ENCODE peak calls at places on chromosomes 12 and 14, in nine cellular contexts. P is cardiac muscle cell; Z is A549; G is sigmoid colon; W is iPS DF 6.9; U is mammary epithelial cell; F is CD4-positive, alpha-beta memory T cell; J is heart left ventricle; I is heart right ventricle. Q is an unnamed sample. For H3K4me1, the result is how much of the 10 kb centered on the place peaks cover.

GRCh38 chr12:67681145-67681778 is 32.7 kb downstream of the DYRK2 start:
- DNase-seq in F (no peak), J (no peak), U (peak), P (no peak), Z (peak), G (no peak), W (no peak), I (no peak), Q (no peak)

GRCh38 chr14:104878582-104878981 is 13.5 kb downstream of the CEP170B start:
- DNase-seq in G (no peak), U (no peak), F (peak), I (peak), P (no peak), J (peak), W (no peak), Z (no peak), Q (no peak)

GRCh38 chr12:92080390-92081285 is 65.0 kb downstream of the BTG1 start:
- DNase-seq in J (no peak), P (peak), W (no peak), I (no peak), U (peak), Z (peak), G (no peak), F (no peak), Q (no peak)

GRCh38 chr12:12724421-12725085 is 7.4 kb downstream of the CDKN1B start:
- DNase-seq in P (no peak), G (no peak), Z (no peak), F (no peak), J (peak), I (no peak), U (no peak), W (no peak), Q (no peak)

GRCh38 chr14:91048256-91048655 is 12.2 kb downstream of the RPS6KA5 start:
- DNase-seq in U (no peak), I (no peak), F (no peak), P (no peak), W (no peak), J (no peak), Z (no peak), G (no peak), Q (no peak)

GRCh38 chr14:55328317-55328716 is 57.1 kb downstream of the FBXO34 start:
- DNase-seq in J (no peak), W (no peak), F (no peak), P (no peak), U (peak), I (no peak), G (no peak), Z (no peak), Q (no peak)

GRCh38 chr14:89747146-89747545 is 207.4 kb downstream of the EFCAB11 start:
- DNase-seq in W (no peak), J (no peak), G (no peak), Z (no peak), F (no peak), U (no peak), P (no peak), I (no peak), Q (no peak)

GRCh38 chr12:55942577-55943136 is 11.7 kb downstream of the DGKA start:
- DNase-seq in Z (no peak), W (no peak), U (no peak), P (no peak), I (no peak), F (no peak), G (no peak), J (no peak), Q (no peak)

GRCh38 chr12:93003540-93004239 is 74.6 kb upstream of the EEA1 start:
- DNase-seq in I (no peak), J (no peak), Z (no peak), G (no peak), F (no peak), W (no peak), U (no peak), P (no peak), Q (no peak)

GRCh38 chr12:108495054-108495453 is 20.0 kb upstream of the FICD start:
- DNase-seq in U (peak), J (no peak), F (no peak), I (no peak), Z (peak), W (peak), P (peak), G (no peak), Q (peak)

GRCh38 chr14:104436741-104437701 is 142.5 kb upstream of the C14orf180 start:
- DNase-seq in Z (no peak), G (no peak), J (no peak), W (no peak), U (no peak), F (no peak), P (no peak), I (peak), Q (no peak)

GRCh38 chr12:53480425-53481107 is 18.7 kb downstream of the MAP3K12 start:
- DNase-seq in G (peak), W (no peak), U (no peak), P (no peak), J (no peak), I (no peak), Z (no peak), F (no peak), Q (no peak)
- H3K27ac ChIP-seq in G (no peak), W (no peak), U (no peak), P (peak), J (no peak), I (no peak), Z (no peak), F (no peak), Q (no peak)

DNA sequence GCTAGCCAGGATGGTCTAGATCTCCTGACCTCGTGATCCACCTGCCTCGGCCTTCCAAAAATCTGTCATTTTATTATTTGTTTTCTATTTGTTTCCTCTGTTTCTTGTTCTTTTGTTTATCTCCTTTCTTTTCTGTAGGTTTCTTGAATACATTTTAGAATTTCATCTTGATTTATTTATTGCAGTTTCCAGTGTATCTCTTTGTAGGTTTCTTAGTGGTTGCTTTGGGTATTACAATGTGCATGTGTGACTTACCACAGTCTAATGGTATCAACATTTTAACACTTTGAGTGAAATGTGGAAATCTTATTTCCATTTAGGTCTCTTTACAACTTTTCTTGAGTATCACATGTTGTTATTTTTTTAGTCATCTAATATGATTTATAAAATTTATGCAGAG is 29.9 kb upstream of the MUCL1 start:
- DNase-seq in W (no peak), Z (no peak), P (no peak), I (no peak), U (no peak), J (no peak), G (no peak), F (no peak), Q (no peak)
- H3K4me1 ChIP-seq in W (under half), Z (under half), P (under half), I (under half), U (under half), J (under half), G (under half), F (under half), Q (under half)

GRCh38 chr14:33951183-33951840 is 438 bp upstream of the EGLN3 start:
- DNase-seq in W (no peak), F (no peak), P (no peak), Z (no peak), I (no peak), U (no peak), G (no peak), J (no peak), Q (no peak)
- H3K27ac ChIP-seq in W (no peak), F (no peak), P (peak), Z (peak), I (peak), U (no peak), G (peak), J (peak), Q (no peak)

DNA sequence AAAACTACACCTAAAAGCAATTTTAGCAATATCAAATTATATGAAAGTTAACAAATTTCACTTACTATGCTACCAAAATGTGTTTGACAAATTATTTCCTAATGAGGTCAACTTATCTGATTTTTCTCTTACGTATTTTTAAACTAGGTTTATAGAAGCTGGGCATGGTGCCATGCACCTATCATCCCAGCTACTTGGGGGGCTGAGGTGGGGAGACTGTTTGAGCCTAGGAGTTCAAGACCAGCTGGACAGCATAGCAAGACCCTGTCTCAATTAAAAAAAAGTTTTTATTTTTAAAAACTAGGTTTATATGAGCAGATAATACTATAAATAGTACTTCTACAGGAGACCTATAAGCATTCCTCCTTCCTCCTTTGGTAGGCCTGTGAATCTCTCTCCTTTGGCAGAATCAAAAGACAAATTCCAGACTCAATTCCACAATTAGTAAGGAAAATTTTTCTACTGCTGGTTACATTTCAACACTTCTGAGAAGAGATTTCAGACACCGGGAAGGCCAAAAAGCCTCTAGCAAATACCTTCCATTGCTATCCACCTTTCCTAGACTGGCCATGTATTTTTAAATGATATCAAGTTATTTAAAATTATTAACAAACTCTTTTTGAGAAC is 34.5 kb downstream of the CDK17 start:
- DNase-seq in W (no peak), F (no peak), J (no peak), Z (no peak), P (no peak), I (no peak), G (no peak), U (no peak), Q (no peak)
- H3K4me1 ChIP-seq in W (under half), F (half or more), J (half or more), Z (under half), P (under half), I (half or more), G (under half), U (under half), Q (under half)

DNA sequence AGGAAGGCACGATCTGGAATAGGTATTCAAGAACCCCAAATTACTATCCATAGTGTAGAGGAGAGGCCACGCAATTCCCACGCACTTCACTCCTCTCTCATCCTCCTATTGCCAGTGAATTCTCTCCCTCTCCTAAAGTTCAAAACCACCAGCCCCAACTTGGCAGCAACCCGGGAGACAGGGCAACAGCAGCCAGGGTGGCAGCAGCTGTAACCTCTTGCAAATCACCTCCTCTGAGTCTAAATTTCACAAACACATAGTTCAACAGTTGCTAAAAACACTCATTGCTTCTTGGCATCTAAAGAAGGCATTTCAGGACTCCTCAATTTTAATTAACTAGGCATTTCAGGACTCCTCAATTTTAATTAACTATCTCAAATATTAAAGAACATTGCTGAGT is 37.7 kb upstream of the MANSC4 start:
- DNase-seq in F (no peak), P (no peak), I (no peak), Z (no peak), W (no peak), G (no peak), J (no peak), U (no peak), Q (no peak)
- H3K27ac ChIP-seq in F (no peak), P (peak), I (no peak), Z (no peak), W (no peak), G (peak), J (no peak), U (no peak), Q (no peak)

DNA sequence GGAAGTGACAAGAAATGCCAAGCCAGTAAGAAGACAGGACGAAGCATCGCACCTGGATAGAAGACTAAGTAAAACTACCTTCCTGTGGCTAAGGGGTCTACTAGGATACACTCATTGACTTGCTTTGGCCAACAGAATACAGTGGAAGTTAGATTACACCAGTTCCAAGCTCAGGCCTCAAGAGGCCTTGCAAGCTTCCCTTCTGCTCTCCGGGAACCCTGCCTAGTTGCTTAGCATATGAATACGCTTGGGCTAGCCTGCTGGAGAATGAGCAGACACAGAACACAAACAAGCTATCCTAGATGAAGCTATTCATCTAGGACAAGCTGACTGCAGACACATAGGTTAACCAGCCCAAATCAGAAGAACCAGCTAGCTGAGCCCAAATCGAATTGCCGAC is 97.0 kb downstream of the DPF3 start:
- DNase-seq in J (no peak), I (no peak), G (no peak), F (no peak), Z (no peak), P (no peak), W (peak), U (no peak), Q (no peak)
- H3K4me1 ChIP-seq in J (under half), I (under half), G (under half), F (under half), Z (under half), P (under half), W (under half), U (under half), Q (under half)

GRCh38 chr12:123057505-123058265 is 77.2 kb downstream of the ARL6IP4 start:
- DNase-seq in U (no peak), Z (no peak), J (peak), P (no peak), W (no peak), I (no peak), G (no peak), F (no peak), Q (no peak)

GRCh38 chr12:123061806-123062205 is 81.3 kb downstream of the ARL6IP4 start:
- DNase-seq in P (no peak), I (no peak), W (no peak), F (no peak), Z (no peak), U (no peak), G (no peak), J (peak), Q (no peak)

GRCh38 chr12:123058980-123059379 is 78.5 kb downstream of the ARL6IP4 start:
- DNase-seq in W (no peak), Z (no peak), I (no peak), P (no peak), U (no peak), J (peak), G (no peak), F (no peak), Q (no peak)

GRCh38 chr12:123058471-123058870 is 78.0 kb downstream of the ARL6IP4 start:
- DNase-seq in U (no peak), P (no peak), Z (no peak), W (no peak), G (no peak), J (no peak), I (no peak), F (no peak), Q (no peak)

GRCh38 chr12:123059501-123059900 is 79.0 kb downstream of the ARL6IP4 start:
- DNase-seq in J (peak), W (no peak), F (no peak), Z (no peak), P (no peak), I (no peak), G (no peak), U (no peak), Q (no peak)
- H3K27ac ChIP-seq in J (peak), W (no peak), F (no peak), Z (no peak), P (no peak), I (peak), G (no peak), U (no peak), Q (no peak)

DNA sequence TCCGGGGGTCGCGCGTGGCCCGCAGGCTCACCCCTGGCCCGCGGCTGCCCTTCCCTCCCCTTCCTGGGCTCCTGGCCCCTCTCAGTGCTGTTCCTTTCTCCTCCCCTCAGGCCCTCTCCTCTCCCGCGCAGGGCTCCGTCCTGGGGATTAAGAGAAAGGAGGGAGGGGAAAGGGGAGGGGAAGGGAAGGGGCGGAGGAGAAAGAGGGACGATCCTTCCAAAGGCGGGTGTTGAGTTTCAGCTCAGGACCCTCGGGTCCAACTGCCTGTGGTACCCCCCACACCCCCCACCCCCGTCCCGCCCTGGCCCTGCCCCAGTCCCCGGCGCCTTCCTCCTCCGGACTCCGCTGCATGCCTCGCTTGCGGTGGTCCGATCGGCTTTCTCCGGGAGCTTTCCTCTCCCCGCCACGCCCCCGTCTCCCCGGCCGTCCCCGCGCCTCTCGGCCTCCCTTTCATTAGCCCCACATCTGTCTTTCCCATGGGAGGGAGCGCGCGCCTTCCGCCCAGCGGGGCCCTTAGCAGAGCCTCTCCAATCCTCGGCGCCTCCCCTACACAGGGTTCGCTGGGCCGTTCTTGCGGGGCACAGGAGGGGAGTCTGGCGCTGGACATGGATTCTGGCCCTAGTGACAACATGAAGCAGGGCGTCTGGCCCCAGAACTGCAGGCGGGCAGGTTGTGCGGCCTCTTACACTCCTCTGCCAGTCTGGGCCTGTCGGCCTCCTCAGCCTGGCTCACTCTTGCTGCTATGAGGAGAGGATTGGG is 1.4 kb upstream of the EFS start:
- DNase-seq in W (no peak), Z (no peak), G (peak), J (peak), F (no peak), I (peak), P (peak), U (peak), Q (peak)
- H3K4me1 ChIP-seq in W (under half), Z (under half), G (under half), J (under half), F (under half), I (under half), P (under half), U (under half), Q (under half)

GRCh38 chr12:50102648-50103309 is 1.0 kb upstream of the GPD1 start:
- DNase-seq in P (no peak), I (no peak), U (no peak), Z (no peak), W (no peak), J (no peak), G (no peak), F (no peak), Q (no peak)
- H3K27ac ChIP-seq in P (peak), I (peak), U (no peak), Z (no peak), W (no peak), J (no peak), G (no peak), F (no peak), Q (no peak)

GRCh38 chr14:68554231-68554630 is 238.6 kb downstream of the ZFP36L1 start:
- DNase-seq in F (no peak), U (no peak), I (no peak), W (no peak), P (no peak), J (no peak), G (no peak), Z (no peak), Q (no peak)

GRCh38 chr14:68553326-68553725 is 239.5 kb downstream of the ZFP36L1 start:
- DNase-seq in G (peak), U (no peak), P (no peak), F (no peak), Z (no peak), I (no peak), W (no peak), J (no peak), Q (no peak)

GRCh38 chr14:68551045-68551683 is 241.7 kb downstream of the ZFP36L1 start:
- DNase-seq in W (no peak), G (no peak), J (no peak), I (no peak), P (peak), U (no peak), F (no peak), Z (no peak), Q (no peak)

GRCh38 chr14:68552075-68552474 is 240.8 kb downstream of the ZFP36L1 start:
- DNase-seq in J (no peak), W (no peak), F (no peak), U (no peak), G (no peak), I (no peak), P (no peak), Z (no peak), Q (no peak)

GRCh38 chr14:68552597-68552996 is 240.3 kb downstream of the ZFP36L1 start:
- DNase-seq in G (peak), I (no peak), W (no peak), U (peak), F (no peak), Z (no peak), J (no peak), P (no peak), Q (no peak)
- H3K4me1 ChIP-seq in G (under half), I (half or more), W (under half), U (half or more), F (under half), Z (half or more), J (half or more), P (under half), Q (half or more)